ENCODE peak calls at places on chromosomes 13 and 19, in ten cellular contexts. P is fibroblast of the aortic adventitia; W is GM19239; N is occipital lobe; F is progenitor cell of endocrine pancreas; R is stimulated activated CD8-positive, alpha-beta memory T cell treated with anti-CD3 and anti-CD28 coated beads, Interleukin-7, amount 100 ng/mL, for 48 hours; K is cortex of kidney; I is coronary artery; J is activated T-helper 1 cell treated with Interleukin-2 at 50 U/mL for 16 hours; V is NCI-H510A treated with DMSO at 0.1 percent for 48 hours. B is an unnamed sample.

GRCh38 chr13:99501952-99502310 is 659 bp downstream of the TM9SF2 start:
- DNase-seq in P (peak; percentile 32), I (no peak), N (no peak), W (no peak), F (no peak), J (no peak), V (no peak), R (no peak), K (no peak), B (no peak)

GRCh38 chr19:47228168-47228936 is 2.6 kb downstream of the BBC3 start:
- DNase-seq in P (peak; percentile 22), K (no peak), N (no peak), F (peak; percentile 31), V (peak; percentile 23), J (no peak), I (no peak), R (no peak), W (no peak), B (peak; percentile 69)

GRCh38 chr13:92843549-92843948 is 383.1 kb upstream of the GPC6 start:
- DNase-seq in K (no peak), F (no peak), N (no peak), V (peak; percentile 73), R (no peak), I (no peak), J (no peak), P (peak; percentile 60), W (no peak), B (no peak)

GRCh38 chr13:49676581-49677298 is 14.5 kb downstream of the EBPL start:
- DNase-seq in K (no peak), J (no peak), W (no peak), P (no peak), V (no peak), I (no peak), N (no peak), F (no peak), R (no peak), B (no peak)

GRCh38 chr13:59680429-59681024 is 483.2 kb downstream of the DIAPH3 start:
- DNase-seq in K (no peak), W (no peak), I (no peak), V (no peak), J (no peak), N (no peak), P (peak; percentile 58), R (no peak), F (no peak), B (no peak)

GRCh38 chr19:13396256-13397080 is 109.8 kb downstream of the CACNA1A start:
- DNase-seq in W (no peak), J (no peak), N (no peak), K (no peak), V (no peak), R (no peak), I (no peak), F (peak; percentile 30), P (peak; percentile 74), B (peak; percentile 30)

GRCh38 chr19:2523630-2524311 is 47.8 kb downstream of the GADD45B start:
- DNase-seq in V (no peak), W (no peak), K (no peak), N (peak; percentile 30), F (no peak), I (no peak), J (no peak), R (no peak), P (peak; percentile 79), B (no peak)

GRCh38 chr13:73428137-73428536 is 369.3 kb downstream of the KLF5 start:
- DNase-seq in K (no peak), F (no peak), I (no peak), P (peak; percentile 78), J (no peak), R (no peak), N (no peak), V (no peak), W (no peak), B (no peak)

GRCh38 chr19:46378268-46378667 is 31.4 kb downstream of the PPP5C start:
- DNase-seq in V (no peak), W (no peak), I (no peak), P (peak; percentile 86), R (no peak), F (no peak), J (no peak), K (no peak), N (no peak), B (no peak)

GRCh38 chr19:45547965-45548609 is 36.5 kb downstream of the OPA3 start:
- DNase-seq in P (peak; percentile 60), R (no peak), J (no peak), V (no peak), I (no peak), F (no peak), W (no peak), N (no peak), K (no peak), B (no peak)

GRCh38 chr13:43911283-43911682 is 31.6 kb downstream of the LACC1 start:
- DNase-seq in N (no peak), J (no peak), R (no peak), F (no peak), P (no peak), W (no peak), I (no peak), V (no peak), K (no peak), B (no peak)

B was measured in HepG2.